ENCODE peak calls at places on chromosome 13, in seven cellular contexts. I, Q, D, O, P, H and L are unnamed samples.

GRCh38 chr13:40152145-40152544 is 496.7 kb downstream of the COG6 start:
- DNase-seq in I (no peak), P (no peak), D (no peak), O (peak; percentile 20), Q (peak; percentile 13), H (peak; percentile 89), L (no peak)

GRCh38 chr13:32381539-32381938 is 46.4 kb downstream of the N4BP2L1 start:
- DNase-seq in O (peak; percentile 3), I (peak; percentile 38), H (peak; percentile 67), Q (peak; percentile 30), P (no peak), D (no peak), L (no peak)

GRCh38 chr13:73169971-73170370 is 111.2 kb downstream of the KLF5 start:
- DNase-seq in I (no peak), P (no peak), H (no peak), Q (no peak), O (no peak), D (no peak), L (no peak)

GRCh38 chr13:99383946-99384345 is 76.7 kb upstream of the GPR183 start:
- DNase-seq in Q (no peak), H (no peak), D (no peak), P (no peak), O (no peak), I (no peak), L (no peak)

GRCh38 chr13:33578786-33579185 is 239.2 kb upstream of the RFC3 start:
- DNase-seq in D (no peak), O (no peak), H (peak; percentile 54), P (no peak), Q (no peak), I (no peak), L (no peak)

GRCh38 chr13:89514534-89515312 is 1832.8 kb upstream of the MIR17HG start:
- DNase-seq in H (peak; percentile 33), O (no peak), D (no peak), Q (peak; percentile 8), P (no peak), I (no peak), L (no peak)

GRCh38 chr13:50229935-50230334 is 214.7 kb downstream of the KCNRG start:
- DNase-seq in D (no peak), I (no peak), H (peak; percentile 46), P (no peak), Q (no peak), O (no peak), L (no peak)

GRCh38 chr13:75076476-75076875 is 405.5 kb downstream of the TBC1D4 start:
- DNase-seq in I (no peak), D (no peak), O (no peak), P (no peak), Q (no peak), H (peak; percentile 9), L (no peak)

GRCh38 chr13:95388420-95389079 is 87.3 kb upstream of the ABCC4 start:
- DNase-seq in P (no peak), D (no peak), H (no peak), I (no peak), O (no peak), Q (no peak), L (no peak)

GRCh38 chr13:61029064-61029463 is 386.6 kb downstream of the PCDH20 start:
- DNase-seq in P (no peak), Q (no peak), D (no peak), H (no peak), I (no peak), O (no peak), L (no peak)

GRCh38 chr13:48731957-48732569 is 78.3 kb downstream of the CYSLTR2 start:
- DNase-seq in P (peak; percentile 39), I (no peak), D (peak; percentile 45), H (peak; percentile 52), Q (no peak), O (no peak), L (no peak)

GRCh38 chr13:31997641-31998040 is 33.9 kb upstream of the FRY start:
- DNase-seq in I (no peak), Q (no peak), H (no peak), O (no peak), P (no peak), D (no peak), L (no peak)

GRCh38 chr13:40539954-40540706 is 126.3 kb downstream of the FOXO1 start:
- DNase-seq in I (no peak), P (no peak), H (peak; percentile 89), D (no peak), Q (no peak), O (no peak), L (no peak)

GRCh38 chr13:28326081-28326480 is 168.8 kb downstream of the FLT1 start:
- DNase-seq in P (no peak), D (no peak), H (no peak), O (no peak), Q (no peak), I (no peak), L (no peak)

GRCh38 chr13:40207110-40207478 is 459.3 kb downstream of the FOXO1 start:
- DNase-seq in O (no peak), P (no peak), I (no peak), H (no peak), Q (no peak), D (no peak), L (no peak)

GRCh38 chr13:69108486-69108885 is 999.1 kb upstream of the ATXN8OS start:
- DNase-seq in P (no peak), H (no peak), I (no peak), D (no peak), O (no peak), Q (no peak), L (no peak)

GRCh38 chr13:110251227-110251791 is 55.6 kb downstream of the COL4A1 start:
- DNase-seq in H (no peak), Q (no peak), I (no peak), D (no peak), P (no peak), O (no peak), L (no peak)

GRCh38 chr13:81171065-81171647 is 830.2 kb upstream of the SPRY2 start:
- DNase-seq in H (peak; percentile 32), D (no peak), Q (no peak), I (peak; percentile 48), O (no peak), P (no peak), L (no peak)

GRCh38 chr13:108785844-108786243 is 156.4 kb downstream of the MYO16 start:
- DNase-seq in H (no peak), Q (no peak), P (no peak), O (no peak), I (no peak), D (no peak), L (no peak)

GRCh38 chr13:49240017-49240416 is 7.7 kb upstream of the CDADC1 start:
- DNase-seq in O (no peak), P (no peak), I (no peak), Q (no peak), H (peak; percentile 45), D (no peak), L (no peak)

GRCh38 chr13:32881792-32882175 is 134.4 kb upstream of the KL start:
- DNase-seq in D (no peak), P (no peak), H (no peak), Q (no peak), I (no peak), O (no peak), L (no peak)

GRCh38 chr13:62113145-62113544 is 697.5 kb upstream of the PCDH20 start:
- DNase-seq in I (no peak), Q (no peak), H (no peak), D (no peak), O (no peak), P (no peak), L (no peak)

GRCh38 chr13:110813646-110814624 is 100.4 kb downstream of the ING1 start:
- DNase-seq in H (no peak), I (no peak), Q (no peak), D (no peak), P (no peak), O (no peak), L (no peak)

GRCh38 chr13:33279414-33279813 is 6.1 kb downstream of the STARD13 start:
- DNase-seq in Q (no peak), P (no peak), I (no peak), D (no peak), H (no peak), O (no peak), L (peak; percentile 35)

GRCh38 chr13:73767747-73768315 is 366.4 kb downstream of the KLF12 start:
- DNase-seq in P (no peak), O (no peak), H (no peak), Q (no peak), D (no peak), I (no peak), L (peak; percentile 41)